ENCODE peak calls at places on chromosomes 13 and 19, in eight cellular contexts. S, L, X, N, P, K, F and A are unnamed samples.
A peak's percentile ranks its signal among the peaks of the same experiment; 100 is the strongest.

GRCh38 chr19:35784401-35785086 is 9.2 kb downstream of the ARHGAP33 start:
- DNase-seq in K (no peak), P (no peak), S (no peak), N (no peak), L (no peak), X (peak; percentile 87), F (no peak), A (no peak)

GRCh38 chr13:82115391-82115790 is 1766.9 kb downstream of the SLITRK1 start:
- DNase-seq in X (no peak), K (no peak), P (no peak), L (no peak), F (no peak), S (no peak), N (no peak), A (no peak)

GRCh38 chr19:33616346-33616745 is 5.4 kb upstream of the CHST8 start:
- DNase-seq in S (no peak), P (no peak), N (no peak), X (no peak), K (no peak), F (no peak), L (no peak), A (no peak)

GRCh38 chr13:27264181-27264580 is 6.4 kb upstream of the RASL11A start:
- DNase-seq in N (no peak), K (no peak), F (no peak), P (peak; percentile 65), S (peak; percentile 90), X (no peak), L (no peak), A (peak; percentile 60)

GRCh38 chr13:48585456-48585840 is 52.6 kb upstream of the RCBTB2 start:
- DNase-seq in F (peak; percentile 89), S (peak; percentile 35), K (no peak), P (peak; percentile 77), N (no peak), X (peak; percentile 68), L (peak; percentile 95), A (no peak)

GRCh38 chr13:28494537-28494860 is 429 bp downstream of the FLT1 start:
- DNase-seq in F (no peak), P (no peak), K (no peak), N (no peak), L (peak; percentile 19), S (peak; percentile 59), X (peak; percentile 65), A (no peak)

GRCh38 chr13:112322562-112322961 is 53.6 kb upstream of the SPACA7 start:
- DNase-seq in L (no peak), X (no peak), S (no peak), P (no peak), N (no peak), K (no peak), F (no peak), A (no peak)

GRCh38 chr19:43474487-43474886 is 9.1 kb upstream of the LYPD3 start:
- DNase-seq in F (no peak), X (no peak), L (no peak), S (no peak), P (no peak), N (no peak), K (no peak), A (no peak)

GRCh38 chr19:30255783-30256509 is 116.2 kb upstream of the ZNF536 start:
- DNase-seq in L (no peak), X (peak; percentile 68), S (no peak), N (no peak), P (no peak), F (no peak), K (no peak), A (no peak)

GRCh38 chr19:5018224-5019015 is 49.5 kb downstream of the KDM4B start:
- DNase-seq in P (peak; percentile 69), S (peak; percentile 76), F (no peak), L (no peak), X (no peak), N (no peak), K (no peak), A (no peak)

GRCh38 chr13:45737571-45738002 is 35.5 kb downstream of the CBY2 start:
- DNase-seq in K (no peak), F (no peak), S (no peak), N (peak; percentile 45), P (no peak), X (no peak), L (no peak), A (peak; percentile 57)

DNA sequence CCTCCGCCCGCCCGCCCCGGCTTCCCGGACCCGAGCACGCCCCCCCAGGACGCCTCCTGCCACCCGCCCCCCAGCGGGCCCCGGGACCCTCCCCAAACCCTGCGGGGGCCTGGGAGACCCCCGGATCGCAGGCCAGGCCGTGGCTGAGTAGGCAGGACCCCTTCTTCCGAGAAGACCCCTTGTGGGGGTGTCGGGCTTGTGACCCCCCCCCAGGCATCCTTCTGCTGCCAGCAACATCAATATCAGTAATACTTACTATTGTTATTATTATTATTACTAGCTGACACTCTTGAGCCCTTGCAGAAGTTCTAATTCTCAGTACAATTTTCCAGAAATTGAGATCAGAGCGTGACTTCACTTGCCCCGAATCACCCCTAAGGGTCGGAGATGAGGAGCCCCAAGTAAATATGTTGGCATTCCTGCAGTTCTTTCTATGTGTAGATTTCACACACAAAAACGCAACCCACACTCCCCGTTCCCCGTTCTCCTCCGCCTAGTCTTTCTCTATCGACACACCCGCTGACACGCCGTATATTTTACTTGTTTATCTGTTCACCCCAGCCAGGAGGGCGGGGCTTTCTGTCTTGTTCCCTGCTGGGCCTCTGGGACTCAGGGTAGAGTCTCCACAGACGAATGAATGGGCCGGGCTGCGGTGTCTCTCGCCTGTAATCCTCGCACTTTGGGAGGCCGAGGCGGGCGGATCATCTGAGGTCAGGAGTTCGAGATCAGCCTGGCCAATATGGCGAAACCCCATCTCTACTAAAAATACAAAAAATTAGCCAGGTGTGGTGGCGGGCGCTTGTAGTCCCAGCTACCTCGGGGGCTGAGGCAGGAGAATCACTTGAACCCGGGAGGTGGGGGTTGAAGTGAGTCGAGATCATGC is 14.7 kb downstream of the TLE5 start:
- DNase-seq in L (peak; percentile 42), K (peak; percentile 50), F (peak; percentile 58), N (peak; percentile 71), P (peak; percentile 43), X (peak; percentile 92), S (peak; percentile 86), A (no peak)
- H2AFZ ChIP-seq in L (peak overlapping the region; percentile 22), K (peak overlapping the region; percentile 39), F (peak overlapping the region; percentile 51), N (peak overlapping the region; percentile 65), P (peak overlapping the region; percentile 16), X (no peak overlapping the region), S (peak overlapping the region; percentile 77), A (no peak overlapping the region)

GRCh38 chr19:15250635-15250993 is 18.4 kb upstream of the EPHX3 start:
- DNase-seq in P (peak; percentile 5), K (no peak), L (no peak), F (no peak), N (no peak), S (no peak), X (no peak), A (no peak)

GRCh38 chr19:15249560-15249874 is 17.3 kb upstream of the EPHX3 start:
- DNase-seq in N (no peak), F (no peak), S (no peak), L (no peak), X (no peak), P (no peak), K (no peak), A (no peak)

GRCh38 chr19:15251010-15251748 is 18.9 kb upstream of the EPHX3 start:
- DNase-seq in X (no peak), F (no peak), P (peak; percentile 85), L (no peak), S (peak; percentile 81), N (no peak), K (no peak), A (no peak)

GRCh38 chr19:15248648-15249559 is 16.7 kb upstream of the EPHX3 start:
- DNase-seq in N (no peak), X (no peak), F (peak; percentile 84), K (peak; percentile 82), L (peak; percentile 75), S (peak; percentile 98), P (peak; percentile 82), A (no peak)

GRCh38 chr19:15249912-15250634 is 17.8 kb upstream of the EPHX3 start:
- DNase-seq in N (no peak), F (no peak), K (peak; percentile 67), P (peak; percentile 88), X (peak; percentile 24), L (peak; percentile 73), S (peak; percentile 97), A (no peak)
- H3K4me1 ChIP-seq in N (no peaks in the 10 kb centered on the region), F (peaks cover 31% of the 10 kb centered on the region), K (peaks cover 39% of the 10 kb centered on the region), P (peaks cover 59% of the 10 kb centered on the region), X (peaks cover 16% of the 10 kb centered on the region), L (peaks cover 42% of the 10 kb centered on the region), S (peaks cover 41% of the 10 kb centered on the region), A (no peaks in the 10 kb centered on the region)

GRCh38 chr19:42078058-42078457 is 2.1 kb downstream of the ZNF574 start:
- DNase-seq in N (no peak), X (no peak), F (no peak), L (no peak), P (no peak), S (no peak), K (no peak), A (no peak)

GRCh38 chr19:42075616-42076374 is at the start of gene ZNF574:
- DNase-seq in F (peak; percentile 98), L (peak; percentile 100), S (peak; percentile 100), X (peak; percentile 100), P (peak; percentile 98), N (peak; percentile 99), K (peak; percentile 98), A (peak; percentile 100)

GRCh38 chr19:42074513-42075363 is 1.2 kb upstream of the ZNF574 start:
- DNase-seq in P (no peak), X (no peak), F (no peak), L (no peak), K (peak; percentile 34), S (peak; percentile 47), N (peak; percentile 25), A (peak; percentile 69)

GRCh38 chr19:42075364-42075615 is 676 bp upstream of the ZNF574 start:
- DNase-seq in F (no peak), K (no peak), S (no peak), P (no peak), X (no peak), L (no peak), N (no peak), A (no peak)

GRCh38 chr19:42076375-42076944 is 494 bp downstream of the ZNF574 start:
- DNase-seq in N (peak; percentile 69), S (no peak), X (no peak), L (no peak), P (no peak), K (no peak), F (peak; percentile 4), A (peak; percentile 91)
- H2AFZ ChIP-seq in N (peak overlapping the region; percentile 70), S (peak overlapping the region; percentile 39), X (no peak overlapping the region), L (peak overlapping the region; percentile 64), P (no peak overlapping the region), K (peak overlapping the region; percentile 71), F (no peak overlapping the region), A (no peak overlapping the region)

GRCh38 chr19:46979103-46979769 is 40.4 kb upstream of the NPAS1 start:
- DNase-seq in S (no peak), K (no peak), L (no peak), F (no peak), N (no peak), X (no peak), P (no peak), A (no peak)

GRCh38 chr19:46981296-46981695 is 38.3 kb upstream of the NPAS1 start:
- DNase-seq in S (no peak), K (no peak), X (no peak), L (no peak), P (no peak), N (no peak), F (no peak), A (no peak)

GRCh38 chr19:46979770-46980105 is 39.9 kb upstream of the NPAS1 start:
- DNase-seq in F (no peak), X (peak; percentile 47), S (no peak), L (no peak), P (no peak), N (no peak), K (no peak), A (no peak)

GRCh38 chr19:46978470-46978869 is 41.2 kb upstream of the NPAS1 start:
- DNase-seq in X (no peak), L (no peak), P (no peak), S (no peak), F (no peak), N (no peak), K (no peak), A (no peak)

GRCh38 chr19:46980756-46981155 is 38.9 kb upstream of the NPAS1 start:
- DNase-seq in N (no peak), X (no peak), L (no peak), K (no peak), P (no peak), S (no peak), F (no peak), A (no peak)
- H3K4me1 ChIP-seq in N (no peaks in the 10 kb centered on the region), X (peaks cover 38% of the 10 kb centered on the region), L (peaks cover 22% of the 10 kb centered on the region), K (peaks cover 35% of the 10 kb centered on the region), P (peaks cover 31% of the 10 kb centered on the region), S (peaks cover 56% of the 10 kb centered on the region), F (peaks cover 19% of the 10 kb centered on the region), A (no peaks in the 10 kb centered on the region)